ENCODE peak calls at places on chromosomes 1 and 21, in six cellular contexts. P, V, E, L, Z and N are unnamed samples.

GRCh38 chr1:154635162-154635561 is 27.2 kb upstream of the ADAR start:
- DNase-seq in Z (no peak), V (no peak), E (no peak), P (no peak), L (no peak), N (no peak)

GRCh38 chr1:48677306-48678287 is 99.1 kb downstream of the BEND5 start:
- DNase-seq in Z (peak), E (peak), V (peak), P (peak), L (peak), N (peak)

GRCh38 chr1:32071758-32072621 is 749 bp upstream of the TMEM39B start:
- DNase-seq in P (peak), V (peak), E (no peak), Z (no peak), L (peak), N (peak)

GRCh38 chr1:232422901-232423300 is 207.0 kb downstream of the SIPA1L2 start:
- DNase-seq in L (peak), E (no peak), P (no peak), V (no peak), Z (no peak), N (no peak)

GRCh38 chr1:160547371-160547901 is 24.4 kb upstream of the SLAMF6 start:
- DNase-seq in E (no peak), L (no peak), Z (no peak), V (no peak), P (no peak), N (no peak)

GRCh38 chr1:228337031-228337564 is 69.5 kb downstream of the TRIM11 start:
- DNase-seq in L (no peak), Z (peak), V (no peak), P (no peak), E (no peak), N (no peak)

GRCh38 chr1:154155282-154155681 is 409 bp upstream of the NUP210L start:
- DNase-seq in V (peak), P (no peak), Z (peak), L (peak), E (no peak), N (peak)

GRCh38 chr1:48202030-48202752 is 20.3 kb upstream of the SLC5A9 start:
- DNase-seq in L (peak), P (peak), E (peak), V (peak), Z (peak), N (peak)

GRCh38 chr1:914253-914890 is 9.4 kb upstream of the SAMD11 start:
- DNase-seq in E (no peak), P (no peak), Z (peak), V (no peak), L (no peak), N (no peak)

GRCh38 chr1:115291731-115292130 is 46.3 kb downstream of the NGF start:
- DNase-seq in P (no peak), V (no peak), Z (no peak), E (no peak), L (peak), N (no peak)

GRCh38 chr1:119782541-119783338 is 14.0 kb upstream of the HMGCS2 start:
- DNase-seq in V (no peak), Z (no peak), L (no peak), E (no peak), P (peak), N (no peak)

GRCh38 chr1:10967105-10967504 is 45.3 kb upstream of the TARDBP start:
- DNase-seq in E (no peak), L (no peak), V (no peak), Z (no peak), P (no peak), N (no peak)

GRCh38 chr1:236853916-236854601 is 59.0 kb downstream of the MTR start:
- DNase-seq in P (no peak), E (no peak), Z (no peak), V (peak), L (peak), N (no peak)

GRCh38 chr1:183702813-183703198 is 49.7 kb upstream of the APOBEC4 start:
- DNase-seq in V (no peak), Z (no peak), E (no peak), L (no peak), P (peak), N (peak)

GRCh38 chr1:172040466-172040865 is 199.2 kb downstream of the DNM3 start:
- DNase-seq in V (peak), Z (no peak), E (no peak), L (peak), P (no peak), N (no peak)

GRCh38 chr1:239987103-239987745 is 104.5 kb upstream of the FMN2 start:
- DNase-seq in L (peak), E (peak), P (peak), Z (no peak), V (peak), N (peak)

GRCh38 chr1:78075621-78076020 is 29.9 kb downstream of the GIPC2 start:
- DNase-seq in V (no peak), P (no peak), Z (no peak), L (peak), E (no peak), N (no peak)

GRCh38 chr1:202255343-202255742 is 61.7 kb downstream of the LGR6 start:
- DNase-seq in E (no peak), Z (no peak), V (no peak), P (no peak), L (no peak), N (no peak)

GRCh38 chr1:155178441-155179106 is 4.9 kb downstream of the TRIM46 start:
- DNase-seq in V (no peak), Z (no peak), E (peak), P (no peak), L (no peak), N (no peak)

GRCh38 chr1:18116777-18117176 is 9.2 kb downstream of the IGSF21 start:
- DNase-seq in V (no peak), P (no peak), L (no peak), E (no peak), Z (no peak), N (no peak)

GRCh38 chr1:924619-925323 is 1.0 kb downstream of the SAMD11 start:
- DNase-seq in P (peak), V (no peak), E (no peak), Z (no peak), L (no peak), N (peak)

GRCh38 chr21:46639489-46640386 is 4.3 kb downstream of the PRMT2 start:
- DNase-seq in L (peak), E (peak), P (no peak), V (no peak), Z (no peak), N (peak)

GRCh38 chr1:3060601-3061551 is 8.1 kb upstream of the PRDM16 start:
- DNase-seq in Z (peak), V (no peak), E (no peak), P (peak), L (no peak), N (no peak)

GRCh38 chr1:20830378-20830777 is 43.3 kb upstream of the HP1BP3 start:
- DNase-seq in E (no peak), Z (no peak), L (no peak), P (no peak), V (no peak), N (no peak)

GRCh38 chr1:27567183-27567526 is 36.8 kb downstream of the AHDC1 start:
- DNase-seq in Z (peak), L (no peak), P (peak), E (no peak), V (no peak), N (no peak)

GRCh38 chr1:231519166-231519565 is 9.3 kb upstream of the TSNAX start:
- DNase-seq in E (no peak), L (no peak), P (no peak), V (no peak), Z (no peak), N (no peak)

GRCh38 chr21:34745557-34746255 is 76.9 kb downstream of the CLIC6 start:
- DNase-seq in Z (peak), P (peak), L (peak), V (peak), E (peak), N (peak)

GRCh38 chr1:169109561-169110134 is 3.2 kb downstream of the ATP1B1 start:
- DNase-seq in E (peak), Z (no peak), L (peak), P (peak), V (peak), N (peak)